ENCODE peak calls at places on chromosomes 16 and 17, in ten cellular contexts. M, P, U, H, B, Y, I, S, Q and G are unnamed samples.

GRCh38 chr16:28592979-28593553 is 3.8 kb downstream of the SULT1A2 start:
- DNase-seq in M (no peak), P (no peak), U (no peak), H (no peak), B (no peak), Y (no peak), I (no peak), S (no peak), Q (no peak), G (no peak)

GRCh38 chr17:43832976-43833829 is at the start of gene MPP3:
- DNase-seq in M (peak), P (peak), U (no peak), H (peak), B (peak), Y (peak), I (peak), S (peak), Q (no peak), G (no peak)

GRCh38 chr16:4679156-4679853 is 14.1 kb upstream of the NUDT16L1 start:
- DNase-seq in M (no peak), P (no peak), U (no peak), H (no peak), B (no peak), Y (no peak), I (no peak), S (no peak), Q (no peak), G (no peak)

GRCh38 chr16:50286681-50287080 is 20.3 kb downstream of the ADCY7 start:
- DNase-seq in M (no peak), P (no peak), U (no peak), H (no peak), B (no peak), Y (no peak), I (no peak), S (no peak), Q (no peak), G (no peak)

GRCh38 chr17:35743911-35744328 is 9.1 kb downstream of the GAS2L2 start:
- DNase-seq in M (no peak), P (no peak), U (no peak), H (no peak), B (peak), Y (peak), I (no peak), S (no peak), Q (no peak), G (no peak)

GRCh38 chr17:42233148-42233547 is 38.9 kb upstream of the GHDC start:
- DNase-seq in M (no peak), P (no peak), U (no peak), H (no peak), B (no peak), Y (no peak), I (no peak), S (no peak), Q (no peak), G (no peak)

GRCh38 chr16:2497116-2497630 is 16.6 kb upstream of the ATP6V0C start:
- DNase-seq in M (no peak), P (no peak), U (no peak), H (no peak), B (no peak), Y (no peak), I (no peak), S (no peak), Q (no peak), G (no peak)

GRCh38 chr17:67624886-67625656 is 92.7 kb upstream of the NOL11 start:
- DNase-seq in M (peak), P (no peak), U (no peak), H (no peak), B (no peak), Y (no peak), I (no peak), S (no peak), Q (no peak), G (no peak)

GRCh38 chr16:86354641-86355040 is 155.7 kb upstream of the FOXF1 start:
- DNase-seq in M (no peak), P (no peak), U (no peak), H (no peak), B (no peak), Y (no peak), I (no peak), S (no peak), Q (no peak), G (no peak)

GRCh38 chr17:67260051-67260987 is 15.3 kb upstream of the HELZ start:
- DNase-seq in M (no peak), P (no peak), U (peak), H (no peak), B (no peak), Y (no peak), I (no peak), S (no peak), Q (no peak), G (no peak)

GRCh38 chr17:42431758-42432161 is 8.7 kb upstream of the CAVIN1 start:
- DNase-seq in M (no peak), P (no peak), U (no peak), H (no peak), B (no peak), Y (no peak), I (no peak), S (no peak), Q (no peak), G (no peak)

GRCh38 chr17:66767164-66767933 is 67.6 kb upstream of the CACNG5 start:
- DNase-seq in M (no peak), P (no peak), U (no peak), H (no peak), B (no peak), Y (no peak), I (no peak), S (no peak), Q (peak), G (no peak)

GRCh38 chr17:65297384-65297783 is 160.2 kb downstream of the RGS9 start:
- DNase-seq in M (no peak), P (no peak), U (no peak), H (no peak), B (no peak), Y (no peak), I (no peak), S (no peak), Q (no peak), G (no peak)

GRCh38 chr17:42402121-42402516 is 13.9 kb upstream of the STAT3 start:
- DNase-seq in M (no peak), P (no peak), U (no peak), H (no peak), B (no peak), Y (no peak), I (no peak), S (no peak), Q (no peak), G (no peak)

GRCh38 chr17:65750678-65751077 is 189.2 kb upstream of the AXIN2 start:
- DNase-seq in M (peak), P (no peak), U (peak), H (peak), B (peak), Y (no peak), I (peak), S (no peak), Q (no peak), G (no peak)

GRCh38 chr17:34254146-34254545 is 939 bp upstream of the CCL2 start:
- DNase-seq in M (no peak), P (no peak), U (no peak), H (peak), B (peak), Y (no peak), I (no peak), S (no peak), Q (no peak), G (no peak)

GRCh38 chr16:49952386-49952785 is 72.6 kb upstream of the CNEP1R1 start:
- DNase-seq in M (no peak), P (no peak), U (no peak), H (peak), B (peak), Y (no peak), I (no peak), S (no peak), Q (no peak), G (no peak)

GRCh38 chr17:21193031-21193430 is 20.9 kb downstream of the TMEM11 start:
- DNase-seq in M (no peak), P (no peak), U (no peak), H (no peak), B (no peak), Y (no peak), I (no peak), S (no peak), Q (no peak), G (no peak)